ENCODE peak calls at places on chromosomes 2 and 18, in nine cellular contexts. E is fibroblast of lung, S is neural progenitor cell, Q is HCT116, G is endothelial cell of umbilical vein, Y is DND-41, J is SK-N-SH, Z is K562, H is GM23248. A is an unnamed sample. For H3K79me2, the result is how much of the 10 kb centered on the place peaks cover.

GRCh38 chr2:149537098-149537726 is 50.4 kb downstream of the MMADHC start:
- DNase-seq in E (no peak), S (no peak), Q (no peak), G (no peak), Y (no peak), J (no peak), Z (no peak), H (no peak), A (no peak)

GRCh38 chr2:144071461-144071860 is 448.5 kb downstream of the ZEB2 start:
- DNase-seq in E (peak), S (no peak), Q (no peak), G (no peak), Y (no peak), J (no peak), Z (peak), H (no peak), A (peak)

GRCh38 chr2:223260681-223261080 is 208.7 kb downstream of the KCNE4 start:
- DNase-seq in E (no peak), S (no peak), Q (no peak), G (peak), Y (no peak), J (no peak), Z (no peak), H (peak), A (no peak)

GRCh38 chr2:125450092-125450491 is 1205.9 kb upstream of the GYPC start:
- DNase-seq in E (no peak), S (no peak), Q (no peak), G (no peak), Y (no peak), J (no peak), Z (no peak), H (no peak), A (no peak)

GRCh38 chr2:134917219-134917957 is 1.2 kb upstream of the CCNT2 start:
- DNase-seq in E (no peak), S (peak), Q (no peak), G (no peak), Y (peak), J (no peak), Z (peak), H (no peak), A (no peak)

GRCh38 chr2:220707261-220707660 is 864.8 kb downstream of the EPHA4 start:
- DNase-seq in E (no peak), S (no peak), Q (no peak), G (no peak), Y (no peak), J (no peak), Z (no peak), H (no peak), A (no peak)

GRCh38 chr2:26696352-26696816 is 3.9 kb downstream of the KCNK3 start:
- DNase-seq in E (no peak), S (no peak), Q (peak), G (peak), Y (no peak), J (no peak), Z (no peak), H (peak), A (peak)

GRCh38 chr2:168311265-168311925 is 64.0 kb upstream of the STK39 start:
- DNase-seq in E (no peak), S (no peak), Q (no peak), G (no peak), Y (no peak), J (no peak), Z (no peak), H (no peak), A (no peak)

GRCh38 chr2:113686537-113686936 is 59.5 kb downstream of the RABL2A start:
- DNase-seq in E (no peak), S (no peak), Q (no peak), G (no peak), Y (no peak), J (no peak), Z (no peak), H (peak), A (peak)

GRCh38 chr2:35374845-35375244 is 980.7 kb upstream of the CRIM1 start:
- DNase-seq in E (no peak), S (no peak), Q (no peak), G (no peak), Y (no peak), J (no peak), Z (no peak), H (no peak), A (no peak)

GRCh38 chr2:113173563-113174368 is at the start of gene PSD4:
- DNase-seq in E (no peak), S (no peak), Q (no peak), G (no peak), Y (peak), J (no peak), Z (peak), H (no peak), A (no peak)

GRCh38 chr2:43841949-43842865 is 3.4 kb downstream of the ABCG8 start:
- DNase-seq in E (no peak), S (no peak), Q (no peak), G (no peak), Y (no peak), J (no peak), Z (no peak), H (no peak), A (no peak)

GRCh38 chr2:43840961-43841360 is 2.2 kb downstream of the ABCG8 start:
- DNase-seq in E (no peak), S (no peak), Q (no peak), G (no peak), Y (no peak), J (no peak), Z (no peak), H (peak), A (no peak)

GRCh38 chr2:43838560-43839267 is at the start of the genes ABCG5 and ABCG8:
- DNase-seq in E (no peak), S (no peak), Q (no peak), G (no peak), Y (no peak), J (no peak), Z (no peak), H (no peak), A (no peak)

GRCh38 chr2:43837831-43838559 is 644 bp downstream of the ABCG5 start:
- DNase-seq in E (no peak), S (no peak), Q (no peak), G (no peak), Y (no peak), J (no peak), Z (no peak), H (no peak), A (no peak)

GRCh38 chr2:43839776-43840564 is 1.2 kb downstream of the ABCG8 start:
- DNase-seq in E (no peak), S (no peak), Q (no peak), G (no peak), Y (no peak), J (no peak), Z (no peak), H (no peak), A (no peak)
- H3K4me2 ChIP-seq in E (no peak), S (no peak), Q (no peak), G (no peak), Y (no peak), J (no peak), Z (no peak), H (no peak), A (no peak)

GRCh38 chr2:36389081-36389480 is 33.5 kb downstream of the CRIM1 start:
- DNase-seq in E (peak), S (no peak), Q (no peak), G (peak), Y (no peak), J (no peak), Z (no peak), H (peak), A (peak)
- H3K79me2 ChIP-seq in E (half or more), S (under half), Q (under half), G (half or more), Y (under half), J (half or more), Z (under half), H (half or more), A (half or more)

GRCh38 chr2:37667704-37668103 is 3.7 kb downstream of the CDC42EP3 start:
- DNase-seq in E (no peak), S (no peak), Q (no peak), G (no peak), Y (no peak), J (no peak), Z (no peak), H (no peak), A (no peak)
- H3K4me2 ChIP-seq in E (peak), S (no peak), Q (no peak), G (no peak), Y (no peak), J (peak), Z (no peak), H (peak), A (no peak)

GRCh38 chr2:69615078-69615630 is 28.4 kb downstream of the AAK1 start:
- DNase-seq in E (no peak), S (no peak), Q (no peak), G (no peak), Y (no peak), J (no peak), Z (no peak), H (no peak), A (peak)

GRCh38 chr2:69612707-69613106 is 30.8 kb downstream of the AAK1 start:
- DNase-seq in E (no peak), S (no peak), Q (no peak), G (no peak), Y (no peak), J (no peak), Z (no peak), H (no peak), A (no peak)

GRCh38 chr2:69608109-69608508 is 35.4 kb downstream of the AAK1 start:
- DNase-seq in E (no peak), S (no peak), Q (no peak), G (no peak), Y (no peak), J (no peak), Z (no peak), H (no peak), A (no peak)

GRCh38 chr2:69615969-69616368 is 27.6 kb downstream of the AAK1 start:
- DNase-seq in E (no peak), S (no peak), Q (no peak), G (no peak), Y (no peak), J (no peak), Z (no peak), H (no peak), A (no peak)

GRCh38 chr2:69612197-69612596 is 31.3 kb downstream of the AAK1 start:
- DNase-seq in E (no peak), S (no peak), Q (no peak), G (no peak), Y (no peak), J (no peak), Z (no peak), H (no peak), A (no peak)
- H3K79me2 ChIP-seq in E (half or more), S (under half), Q (under half), G (half or more), Y (half or more), J (half or more), Z (under half), H (half or more), A (half or more)

GRCh38 chr18:35041752-35042379 is 653 bp downstream of the MAPRE2 start:
- DNase-seq in E (no peak), S (peak), Q (no peak), G (no peak), Y (no peak), J (peak), Z (peak), H (peak), A (no peak)
- H3K4me2 ChIP-seq in E (peak), S (peak), Q (peak), G (peak), Y (peak), J (peak), Z (peak), H (peak), A (peak)

GRCh38 chr2:164756773-164757172 is 84.8 kb downstream of the COBLL1 start:
- DNase-seq in E (no peak), S (no peak), Q (no peak), G (no peak), Y (no peak), J (no peak), Z (no peak), H (no peak), A (no peak)
- H3K79me2 ChIP-seq in E (under half), S (under half), Q (under half), G (under half), Y (under half), J (under half), Z (under half), H (under half), A (under half)

GRCh38 chr18:2914185-2914584 is 67.4 kb downstream of the EMILIN2 start:
- DNase-seq in E (no peak), S (no peak), Q (no peak), G (no peak), Y (no peak), J (no peak), Z (no peak), H (no peak), A (no peak)
- H3K4me2 ChIP-seq in E (no peak), S (no peak), Q (no peak), G (no peak), Y (no peak), J (no peak), Z (no peak), H (no peak), A (no peak)

DNA sequence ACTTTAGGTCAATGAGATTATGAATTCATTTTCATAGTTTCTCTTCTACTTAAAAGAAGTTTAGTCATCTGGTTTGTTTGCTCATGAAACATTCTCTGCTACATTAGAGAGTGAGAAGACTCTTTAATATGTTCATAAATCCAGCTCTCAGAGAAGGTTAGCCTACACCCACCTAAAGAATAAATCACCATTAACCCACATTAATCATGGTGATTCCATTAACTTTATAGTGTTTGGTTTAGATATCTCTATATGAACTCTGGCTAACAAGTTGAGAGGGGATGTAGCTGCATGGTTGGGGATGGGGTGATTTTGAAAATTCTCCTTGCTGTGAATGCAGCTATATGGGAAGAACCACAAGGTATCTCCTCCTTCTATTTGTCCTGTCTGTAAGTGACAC is 10.7 kb downstream of the TFPI start:
- DNase-seq in E (no peak), S (no peak), Q (no peak), G (no peak), Y (no peak), J (no peak), Z (no peak), H (peak), A (peak)
- H3K79me2 ChIP-seq in E (half or more), S (under half), Q (under half), G (half or more), Y (under half), J (under half), Z (half or more), H (under half), A (under half)

GRCh38 chr2:160110674-160111239 is 48.3 kb upstream of the PLA2R1 start:
- DNase-seq in E (no peak), S (no peak), Q (no peak), G (no peak), Y (no peak), J (peak), Z (no peak), H (no peak), A (no peak)

GRCh38 chr2:160105366-160105765 is 43.0 kb upstream of the PLA2R1 start:
- DNase-seq in E (no peak), S (no peak), Q (no peak), G (no peak), Y (no peak), J (no peak), Z (no peak), H (no peak), A (no peak)

GRCh38 chr2:160109939-160110673 is 47.7 kb upstream of the PLA2R1 start:
- DNase-seq in E (peak), S (peak), Q (peak), G (peak), Y (peak), J (peak), Z (peak), H (peak), A (peak)

GRCh38 chr2:160109243-160109642 is 46.8 kb upstream of the PLA2R1 start:
- DNase-seq in E (no peak), S (no peak), Q (no peak), G (no peak), Y (no peak), J (no peak), Z (no peak), H (no peak), A (no peak)

GRCh38 chr2:160108231-160108630 is 45.8 kb upstream of the PLA2R1 start:
- DNase-seq in E (no peak), S (no peak), Q (no peak), G (no peak), Y (no peak), J (no peak), Z (no peak), H (no peak), A (no peak)
- H3K4me2 ChIP-seq in E (no peak), S (no peak), Q (no peak), G (no peak), Y (no peak), J (no peak), Z (no peak), H (no peak), A (no peak)

GRCh38 chr2:192042126-192042525 is 152.6 kb downstream of the TMEFF2 start:
- DNase-seq in E (no peak), S (no peak), Q (no peak), G (no peak), Y (no peak), J (no peak), Z (no peak), H (no peak), A (no peak)

GRCh38 chr2:192043216-192043870 is 151.4 kb downstream of the TMEFF2 start:
- DNase-seq in E (no peak), S (no peak), Q (no peak), G (no peak), Y (no peak), J (no peak), Z (no peak), H (no peak), A (no peak)

GRCh38 chr2:192049362-192049761 is 145.4 kb downstream of the TMEFF2 start:
- DNase-seq in E (no peak), S (no peak), Q (no peak), G (no peak), Y (no peak), J (no peak), Z (no peak), H (no peak), A (no peak)

DNA sequence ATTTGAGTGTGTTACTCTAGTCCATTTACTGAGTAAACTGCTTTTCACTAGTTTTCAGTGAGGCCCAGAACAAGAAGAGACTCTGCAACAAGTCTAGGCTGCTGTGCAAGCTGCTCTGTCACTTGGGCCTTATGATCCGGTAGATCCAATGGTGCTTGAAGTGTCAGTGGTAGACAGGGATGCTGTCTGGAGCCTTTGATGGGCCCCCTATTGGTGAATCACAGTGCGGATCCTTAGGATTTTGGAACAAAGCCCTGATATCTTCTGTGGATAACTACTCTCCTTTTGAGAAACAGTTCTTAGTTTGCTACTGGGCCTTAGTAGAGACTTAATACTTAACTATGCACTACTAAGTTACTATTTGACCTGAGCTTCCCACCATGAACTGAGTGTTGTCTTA is 150.2 kb downstream of the TMEFF2 start:
- DNase-seq in E (no peak), S (no peak), Q (no peak), G (no peak), Y (no peak), J (no peak), Z (no peak), H (no peak), A (no peak)
- H3K79me2 ChIP-seq in E (under half), S (under half), Q (under half), G (under half), Y (under half), J (under half), Z (under half), H (under half), A (under half)